ENCODE peak calls at places on chromosomes 7 and 10, in seven cellular contexts. One of them, this sample, is unnamed.

GRCh38 chr7:40680657-40681056 is 545.9 kb downstream of the SUGCT start:
- DNase-seq in GM23248: peak
- DNase-seq in keratinocyte: no peak
- DNase-seq in IMR-90: no peak
- DNase-seq in H9: no peak
- DNase-seq in fibroblast of lung: no peak
- DNase-seq in hepatocyte: peak
- DNase-seq in this sample: peak

GRCh38 chr10:43872644-43873043 is 224.0 kb upstream of the ZNF32 start:
- DNase-seq in GM23248: no peak
- DNase-seq in IMR-90: no peak
- DNase-seq in H9: no peak
- DNase-seq in hepatocyte: no peak
- DNase-seq in fibroblast of lung: no peak
- DNase-seq in keratinocyte: no peak
- DNase-seq in this sample: no peak

GRCh38 chr10:72126184-72126871 is 38.0 kb upstream of the SPOCK2 start:
- DNase-seq in keratinocyte: no peak
- DNase-seq in hepatocyte: peak
- DNase-seq in fibroblast of lung: peak
- DNase-seq in GM23248: peak
- DNase-seq in IMR-90: peak
- DNase-seq in H9: no peak
- DNase-seq in this sample: peak

GRCh38 chr7:87628780-87629569 is 777 bp downstream of the RUNDC3B start:
- DNase-seq in GM23248: peak
- DNase-seq in fibroblast of lung: no peak
- DNase-seq in IMR-90: no peak
- DNase-seq in hepatocyte: peak
- DNase-seq in H9: peak
- DNase-seq in keratinocyte: no peak
- DNase-seq in this sample: peak

GRCh38 chr10:132889091-132889490 is 53.3 kb downstream of the CFAP46 start:
- DNase-seq in keratinocyte: no peak
- DNase-seq in GM23248: peak
- DNase-seq in H9: no peak
- DNase-seq in hepatocyte: peak
- DNase-seq in IMR-90: peak
- DNase-seq in fibroblast of lung: no peak
- DNase-seq in this sample: no peak

GRCh38 chr7:36887235-36887634 is 162.9 kb upstream of the AOAH start:
- DNase-seq in GM23248: no peak
- DNase-seq in fibroblast of lung: no peak
- DNase-seq in H9: no peak
- DNase-seq in IMR-90: no peak
- DNase-seq in keratinocyte: no peak
- DNase-seq in hepatocyte: no peak
- DNase-seq in this sample: no peak

GRCh38 chr7:81079736-81080135 is 160.9 kb upstream of the SEMA3C start:
- DNase-seq in H9: no peak
- DNase-seq in keratinocyte: no peak
- DNase-seq in hepatocyte: no peak
- DNase-seq in fibroblast of lung: no peak
- DNase-seq in IMR-90: peak
- DNase-seq in GM23248: no peak
- DNase-seq in this sample: peak

GRCh38 chr7:158761945-158762344 is 57.3 kb upstream of the NCAPG2 start:
- DNase-seq in keratinocyte: no peak
- DNase-seq in fibroblast of lung: no peak
- DNase-seq in hepatocyte: no peak
- DNase-seq in H9: no peak
- DNase-seq in GM23248: no peak
- DNase-seq in IMR-90: no peak
- DNase-seq in this sample: no peak

GRCh38 chr7:157570531-157571200 is 233.9 kb downstream of the DNAJB6 start:
- DNase-seq in fibroblast of lung: no peak
- DNase-seq in H9: no peak
- DNase-seq in GM23248: no peak
- DNase-seq in keratinocyte: no peak
- DNase-seq in hepatocyte: no peak
- DNase-seq in IMR-90: no peak
- DNase-seq in this sample: no peak

GRCh38 chr10:7401156-7401555 is 9.7 kb downstream of the SFMBT2 start:
- DNase-seq in hepatocyte: no peak
- DNase-seq in keratinocyte: no peak
- DNase-seq in IMR-90: no peak
- DNase-seq in H9: no peak
- DNase-seq in fibroblast of lung: no peak
- DNase-seq in GM23248: no peak
- DNase-seq in this sample: no peak

GRCh38 chr7:44290250-44290616 is 35.2 kb downstream of the CAMK2B start:
- DNase-seq in keratinocyte: no peak
- DNase-seq in IMR-90: no peak
- DNase-seq in H9: no peak
- DNase-seq in GM23248: no peak
- DNase-seq in fibroblast of lung: no peak
- DNase-seq in hepatocyte: no peak
- DNase-seq in this sample: no peak

GRCh38 chr7:93279541-93279940 is 47.4 kb downstream of the VPS50 start:
- DNase-seq in hepatocyte: no peak
- DNase-seq in fibroblast of lung: no peak
- DNase-seq in H9: no peak
- DNase-seq in keratinocyte: no peak
- DNase-seq in IMR-90: peak
- DNase-seq in GM23248: peak
- DNase-seq in this sample: no peak

GRCh38 chr10:3660753-3661152 is 124.3 kb downstream of the KLF6 start:
- DNase-seq in keratinocyte: no peak
- DNase-seq in H9: no peak
- DNase-seq in hepatocyte: no peak
- DNase-seq in GM23248: no peak
- DNase-seq in IMR-90: no peak
- DNase-seq in fibroblast of lung: no peak
- DNase-seq in this sample: no peak

GRCh38 chr10:97762816-97763215 is 9.0 kb downstream of the SFRP5 start:
- DNase-seq in keratinocyte: no peak
- DNase-seq in H9: peak
- DNase-seq in hepatocyte: no peak
- DNase-seq in IMR-90: no peak
- DNase-seq in fibroblast of lung: no peak
- DNase-seq in GM23248: no peak
- DNase-seq in this sample: no peak

GRCh38 chr10:50653142-50653541 is 29.4 kb upstream of the SGMS1 start:
- DNase-seq in GM23248: peak
- DNase-seq in hepatocyte: peak
- DNase-seq in fibroblast of lung: peak
- DNase-seq in IMR-90: peak
- DNase-seq in H9: no peak
- DNase-seq in keratinocyte: no peak
- DNase-seq in this sample: peak

GRCh38 chr7:2725178-2726105 is 37.4 kb downstream of the AMZ1 start:
- DNase-seq in hepatocyte: no peak
- DNase-seq in fibroblast of lung: no peak
- DNase-seq in IMR-90: no peak
- DNase-seq in keratinocyte: no peak
- DNase-seq in GM23248: no peak
- DNase-seq in H9: no peak
- DNase-seq in this sample: no peak

GRCh38 chr10:82581940-82582339 is 706.9 kb downstream of the NRG3 start:
- DNase-seq in keratinocyte: no peak
- DNase-seq in GM23248: no peak
- DNase-seq in hepatocyte: no peak
- DNase-seq in H9: no peak
- DNase-seq in IMR-90: no peak
- DNase-seq in fibroblast of lung: no peak
- DNase-seq in this sample: no peak

GRCh38 chr10:131825960-131826650 is 74.7 kb upstream of the PPP2R2D start:
- DNase-seq in keratinocyte: no peak
- DNase-seq in IMR-90: no peak
- DNase-seq in GM23248: no peak
- DNase-seq in H9: no peak
- DNase-seq in fibroblast of lung: no peak
- DNase-seq in hepatocyte: no peak
- DNase-seq in this sample: no peak

GRCh38 chr7:113793171-113793570 is 125.6 kb downstream of the PPP1R3A start:
- DNase-seq in IMR-90: no peak
- DNase-seq in hepatocyte: no peak
- DNase-seq in GM23248: no peak
- DNase-seq in keratinocyte: no peak
- DNase-seq in H9: no peak
- DNase-seq in fibroblast of lung: no peak
- DNase-seq in this sample: no peak
- H2AFZ ChIP-seq in IMR-90: no peak
- H2AFZ ChIP-seq in hepatocyte: no peak
- H2AFZ ChIP-seq in GM23248: no peak
- H2AFZ ChIP-seq in keratinocyte: no peak
- H2AFZ ChIP-seq in H9: no peak
- H2AFZ ChIP-seq in fibroblast of lung: no peak
- H2AFZ ChIP-seq in this sample: no peak

GRCh38 chr7:6616854-6617643 is 1.6 kb downstream of the ZNF853 start:
- DNase-seq in fibroblast of lung: no peak
- DNase-seq in hepatocyte: no peak
- DNase-seq in keratinocyte: no peak
- DNase-seq in H9: no peak
- DNase-seq in GM23248: no peak
- DNase-seq in IMR-90: no peak
- DNase-seq in this sample: no peak

GRCh38 chr7:6614941-6615737 is at the start of gene ZNF853:
- DNase-seq in H9: no peak
- DNase-seq in hepatocyte: peak
- DNase-seq in fibroblast of lung: no peak
- DNase-seq in IMR-90: no peak
- DNase-seq in GM23248: no peak
- DNase-seq in keratinocyte: no peak
- DNase-seq in this sample: no peak

GRCh38 chr7:6618621-6619020 is 3.2 kb downstream of the ZNF853 start:
- DNase-seq in keratinocyte: no peak
- DNase-seq in hepatocyte: no peak
- DNase-seq in GM23248: peak
- DNase-seq in IMR-90: peak
- DNase-seq in fibroblast of lung: no peak
- DNase-seq in H9: no peak
- DNase-seq in this sample: no peak

GRCh38 chr7:6613706-6614105 is 1.7 kb upstream of the ZNF853 start:
- DNase-seq in fibroblast of lung: no peak
- DNase-seq in keratinocyte: no peak
- DNase-seq in hepatocyte: no peak
- DNase-seq in IMR-90: no peak
- DNase-seq in H9: no peak
- DNase-seq in GM23248: no peak
- DNase-seq in this sample: no peak

GRCh38 chr7:6615853-6616555 is 594 bp downstream of the ZNF853 start:
- DNase-seq in GM23248: no peak
- DNase-seq in fibroblast of lung: no peak
- DNase-seq in H9: peak
- DNase-seq in hepatocyte: peak
- DNase-seq in IMR-90: no peak
- DNase-seq in keratinocyte: no peak
- DNase-seq in this sample: no peak
- H3K4me2 ChIP-seq in GM23248: no peak
- H3K4me2 ChIP-seq in fibroblast of lung: peak
- H3K4me2 ChIP-seq in H9: peak
- H3K4me2 ChIP-seq in hepatocyte: peak
- H3K4me2 ChIP-seq in IMR-90: peak
- H3K4me2 ChIP-seq in keratinocyte: no peak
- H3K4me2 ChIP-seq in this sample: peak

GRCh38 chr7:130234078-130234477 is 26.4 kb downstream of the SSMEM1 start:
- DNase-seq in keratinocyte: no peak
- DNase-seq in fibroblast of lung: no peak
- DNase-seq in hepatocyte: no peak
- DNase-seq in H9: no peak
- DNase-seq in IMR-90: no peak
- DNase-seq in GM23248: no peak
- DNase-seq in this sample: no peak

GRCh38 chr7:130227883-130228575 is 20.4 kb downstream of the SSMEM1 start:
- DNase-seq in fibroblast of lung: no peak
- DNase-seq in H9: no peak
- DNase-seq in GM23248: no peak
- DNase-seq in keratinocyte: no peak
- DNase-seq in hepatocyte: no peak
- DNase-seq in IMR-90: no peak
- DNase-seq in this sample: no peak

GRCh38 chr7:130228840-130229239 is 21.2 kb downstream of the SSMEM1 start:
- DNase-seq in keratinocyte: no peak
- DNase-seq in GM23248: no peak
- DNase-seq in H9: no peak
- DNase-seq in hepatocyte: no peak
- DNase-seq in IMR-90: no peak
- DNase-seq in fibroblast of lung: no peak
- DNase-seq in this sample: no peak

GRCh38 chr7:130232209-130232608 is 24.5 kb downstream of the SSMEM1 start:
- DNase-seq in hepatocyte: no peak
- DNase-seq in IMR-90: no peak
- DNase-seq in GM23248: no peak
- DNase-seq in H9: no peak
- DNase-seq in keratinocyte: no peak
- DNase-seq in fibroblast of lung: no peak
- DNase-seq in this sample: no peak

GRCh38 chr7:130231792-130232191 is 24.1 kb downstream of the SSMEM1 start:
- DNase-seq in H9: no peak
- DNase-seq in GM23248: no peak
- DNase-seq in hepatocyte: no peak
- DNase-seq in keratinocyte: no peak
- DNase-seq in fibroblast of lung: no peak
- DNase-seq in IMR-90: no peak
- DNase-seq in this sample: no peak
- H2AFZ ChIP-seq in H9: no peak
- H2AFZ ChIP-seq in GM23248: no peak
- H2AFZ ChIP-seq in hepatocyte: no peak
- H2AFZ ChIP-seq in keratinocyte: no peak
- H2AFZ ChIP-seq in fibroblast of lung: no peak
- H2AFZ ChIP-seq in IMR-90: no peak
- H2AFZ ChIP-seq in this sample: no peak

GRCh38 chr7:111561659-111561908 is 708 bp downstream of the IMMP2L start:
- DNase-seq in GM23248: peak
- DNase-seq in IMR-90: no peak
- DNase-seq in hepatocyte: peak
- DNase-seq in fibroblast of lung: no peak
- DNase-seq in H9: peak
- DNase-seq in keratinocyte: no peak
- DNase-seq in this sample: no peak

GRCh38 chr7:111560773-111561658 is 1.3 kb downstream of the IMMP2L start:
- DNase-seq in IMR-90: peak
- DNase-seq in fibroblast of lung: peak
- DNase-seq in GM23248: peak
- DNase-seq in hepatocyte: peak
- DNase-seq in keratinocyte: no peak
- DNase-seq in H9: no peak
- DNase-seq in this sample: peak

GRCh38 chr7:111561909-111562732 is at the start of gene IMMP2L:
- DNase-seq in keratinocyte: peak
- DNase-seq in GM23248: peak
- DNase-seq in H9: peak
- DNase-seq in fibroblast of lung: peak
- DNase-seq in IMR-90: peak
- DNase-seq in hepatocyte: peak
- DNase-seq in this sample: peak

GRCh38 chr7:111558948-111559347 is 3.3 kb downstream of the IMMP2L start:
- DNase-seq in fibroblast of lung: peak
- DNase-seq in GM23248: no peak
- DNase-seq in H9: no peak
- DNase-seq in hepatocyte: no peak
- DNase-seq in keratinocyte: no peak
- DNase-seq in IMR-90: peak
- DNase-seq in this sample: no peak

GRCh38 chr7:111559665-111560064 is 2.6 kb downstream of the IMMP2L start:
- DNase-seq in hepatocyte: no peak
- DNase-seq in GM23248: no peak
- DNase-seq in keratinocyte: no peak
- DNase-seq in fibroblast of lung: no peak
- DNase-seq in IMR-90: no peak
- DNase-seq in H9: no peak
- DNase-seq in this sample: no peak
- H3K4me2 ChIP-seq in hepatocyte: peak
- H3K4me2 ChIP-seq in GM23248: no peak
- H3K4me2 ChIP-seq in keratinocyte: no peak
- H3K4me2 ChIP-seq in fibroblast of lung: no peak
- H3K4me2 ChIP-seq in IMR-90: no peak
- H3K4me2 ChIP-seq in H9: no peak
- H3K4me2 ChIP-seq in this sample: no peak